ENCODE peak calls at places on chromosomes 6 and 20, in nine cellular contexts. E is heart left ventricle, N is HepG2, F is tibial nerve, L is ovary, M is right lobe of liver, J is adrenal gland, D is HCT116, U is sigmoid colon. T is an unnamed sample.

GRCh38 chr20:4972506-4973251 is 28.6 kb downstream of the SLC23A2 start:
- DNase-seq in E (no peak), N (no peak), F (no peak), L (no peak), M (no peak), J (peak), D (no peak), U (no peak), T (no peak)

GRCh38 chr6:23003671-23004598 is 434.6 kb downstream of the HDGFL1 start:
- DNase-seq in E (no peak), N (no peak), F (no peak), L (no peak), M (no peak), J (no peak), D (no peak), U (peak), T (no peak)

GRCh38 chr6:84284428-84285033 is 57.1 kb upstream of the CEP162 start:
- DNase-seq in E (no peak), N (peak), F (no peak), L (no peak), M (no peak), J (no peak), D (peak), U (no peak), T (no peak)

GRCh38 chr20:4041748-4042411 is 26.5 kb upstream of the RNF24 start:
- DNase-seq in E (no peak), N (no peak), F (peak), L (peak), M (no peak), J (peak), D (peak), U (peak), T (peak)

GRCh38 chr6:650098-650497 is 6.8 kb downstream of the HUS1B start:
- DNase-seq in E (no peak), N (no peak), F (no peak), L (no peak), M (no peak), J (no peak), D (no peak), U (no peak), T (no peak)

GRCh38 chr6:164108869-164109769 is 694.6 kb downstream of the QKI start:
- DNase-seq in E (peak), N (no peak), F (no peak), L (peak), M (peak), J (peak), D (no peak), U (peak), T (no peak)

GRCh38 chr20:21713470-21713869 is 8.0 kb downstream of the PAX1 start:
- DNase-seq in E (no peak), N (no peak), F (no peak), L (no peak), M (no peak), J (no peak), D (no peak), U (no peak), T (no peak)

GRCh38 chr6:38501931-38502330 is 137.8 kb downstream of the BTBD9 start:
- DNase-seq in E (no peak), N (no peak), F (no peak), L (no peak), M (no peak), J (no peak), D (no peak), U (no peak), T (no peak)

GRCh38 chr6:112691289-112691688 is 344.2 kb downstream of the RFPL4B start:
- DNase-seq in E (no peak), N (no peak), F (no peak), L (no peak), M (no peak), J (no peak), D (peak), U (no peak), T (no peak)

GRCh38 chr6:106512048-106512957 is 117.0 kb downstream of the RTN4IP1 start:
- DNase-seq in E (peak), N (peak), F (peak), L (peak), M (peak), J (peak), D (no peak), U (peak), T (peak)
- TF ChIP-seq POLR2A in E (no peak), N (peak), F (no peak), L (no peak), M (peak), J (no peak), D (no peak), U (no peak), T (peak)

GRCh38 chr20:63963784-63964301 is 5.9 kb downstream of the ZNF512B start:
- DNase-seq in E (peak), N (no peak), F (no peak), L (peak), M (no peak), J (no peak), D (no peak), U (peak), T (no peak)
- TF ChIP-seq POLR2A in E (no peak), N (no peak), F (no peak), L (no peak), M (no peak), J (no peak), D (no peak), U (no peak), T (no peak)

GRCh38 chr20:53344891-53345290 is 248.7 kb downstream of the ZNF217 start:
- DNase-seq in E (no peak), N (no peak), F (no peak), L (no peak), M (no peak), J (no peak), D (no peak), U (no peak), T (no peak)
- TF ChIP-seq POLR2A in E (no peak), N (no peak), F (no peak), L (no peak), M (no peak), J (no peak), D (no peak), U (no peak), T (no peak)

GRCh38 chr6:11876934-11877433 is 98.4 kb upstream of the ADTRP start:
- DNase-seq in E (no peak), N (no peak), F (no peak), L (no peak), M (no peak), J (no peak), D (no peak), U (no peak), T (no peak)
- TF ChIP-seq POLR2A in E (no peak), N (no peak), F (no peak), L (no peak), M (no peak), J (no peak), D (no peak), U (no peak), T (no peak)

GRCh38 chr6:41921712-41921998 is 356 bp downstream of the BYSL start:
- DNase-seq in E (no peak), N (no peak), F (no peak), L (no peak), M (no peak), J (no peak), D (no peak), U (no peak), T (no peak)
- TF ChIP-seq POLR2A in E (no peak), N (no peak), F (no peak), L (no peak), M (no peak), J (no peak), D (no peak), U (no peak), T (no peak)

GRCh38 chr6:3329491-3330051 is 70.8 kb downstream of the PSMG4 start:
- DNase-seq in E (no peak), N (no peak), F (no peak), L (no peak), M (no peak), J (no peak), D (no peak), U (no peak), T (no peak)
- TF ChIP-seq POLR2A in E (no peak), N (no peak), F (no peak), L (no peak), M (no peak), J (no peak), D (no peak), U (no peak), T (no peak)

GRCh38 chr20:23086931-23087411 is 847 bp upstream of the CD93 start:
- DNase-seq in E (peak), N (no peak), F (no peak), L (peak), M (peak), J (peak), D (no peak), U (no peak), T (peak)

GRCh38 chr20:23085415-23086055 is 589 bp downstream of the CD93 start:
- DNase-seq in E (no peak), N (no peak), F (no peak), L (no peak), M (no peak), J (no peak), D (no peak), U (no peak), T (no peak)

GRCh38 chr20:23084845-23085355 is 1.2 kb downstream of the CD93 start:
- DNase-seq in E (no peak), N (no peak), F (no peak), L (no peak), M (no peak), J (no peak), D (no peak), U (no peak), T (no peak)

GRCh38 chr20:23087587-23088275 is 1.6 kb upstream of the CD93 start:
- DNase-seq in E (no peak), N (no peak), F (no peak), L (no peak), M (no peak), J (no peak), D (no peak), U (no peak), T (no peak)

GRCh38 chr20:23086056-23086551 is at the start of gene CD93:
- DNase-seq in E (peak), N (no peak), F (no peak), L (peak), M (peak), J (peak), D (no peak), U (no peak), T (no peak)
- TF ChIP-seq POLR2A in E (peak), N (no peak), F (peak), L (no peak), M (peak), J (peak), D (no peak), U (peak), T (peak)

GRCh38 chr6:36888115-36888643 is 2.4 kb downstream of the C6orf89 start:
- DNase-seq in E (no peak), N (no peak), F (no peak), L (no peak), M (no peak), J (no peak), D (no peak), U (no peak), T (no peak)

GRCh38 chr6:36884610-36885009 is 1.1 kb upstream of the C6orf89 start:
- DNase-seq in E (no peak), N (no peak), F (no peak), L (no peak), M (no peak), J (no peak), D (no peak), U (no peak), T (no peak)

GRCh38 chr6:36886948-36887347 is 1.2 kb downstream of the C6orf89 start:
- DNase-seq in E (no peak), N (no peak), F (no peak), L (no peak), M (no peak), J (no peak), D (no peak), U (no peak), T (no peak)

GRCh38 chr6:36888654-36889481 is 3.1 kb downstream of the C6orf89 start:
- DNase-seq in E (no peak), N (no peak), F (no peak), L (no peak), M (no peak), J (no peak), D (no peak), U (no peak), T (no peak)

GRCh38 chr6:36885461-36886401 is at the start of gene C6orf89:
- DNase-seq in E (peak), N (peak), F (peak), L (peak), M (peak), J (peak), D (peak), U (peak), T (peak)
- TF ChIP-seq POLR2A in E (peak), N (peak), F (peak), L (peak), M (peak), J (peak), D (no peak), U (peak), T (peak)

GRCh38 chr6:137105375-137105774 is 60.6 kb upstream of the IL20RA start:
- DNase-seq in E (no peak), N (no peak), F (no peak), L (no peak), M (no peak), J (no peak), D (no peak), U (no peak), T (no peak)
- TF ChIP-seq POLR2A in E (no peak), N (no peak), F (no peak), L (no peak), M (no peak), J (no peak), D (no peak), U (no peak), T (no peak)

T was measured in transverse colon.